ENCODE peak calls at places on chromosomes 3 and 15, in six cellular contexts. K, Z, J, U, E and H are unnamed samples.

GRCh38 chr3:67335813-67336212 is 318.6 kb downstream of the SUCLG2 start:
- DNase-seq in J (no peak), U (no peak), E (no peak), Z (no peak), K (peak; percentile 0), H (no peak)

GRCh38 chr3:154243353-154243752 is 80.9 kb downstream of the DHX36 start:
- DNase-seq in U (peak; percentile 34), E (no peak), Z (peak; percentile 70), K (peak; percentile 62), J (no peak), H (no peak)

GRCh38 chr3:95162794-95163193 is 1099.9 kb downstream of the NSUN3 start:
- DNase-seq in K (no peak), E (no peak), U (no peak), J (no peak), Z (no peak), H (no peak)

GRCh38 chr15:74613089-74613952 is 2.3 kb upstream of the CLK3 start:
- DNase-seq in J (no peak), Z (no peak), U (no peak), E (no peak), K (no peak), H (no peak)

GRCh38 chr3:8845641-8846040 is 76.2 kb upstream of the OXTR start:
- DNase-seq in Z (peak; percentile 79), E (no peak), U (no peak), K (peak; percentile 69), J (no peak), H (no peak)

GRCh38 chr15:35121611-35122359 is 36.7 kb upstream of the NANOGP8 start:
- DNase-seq in Z (no peak), J (no peak), K (no peak), U (no peak), E (no peak), H (no peak)

GRCh38 chr15:62464705-62465104 is 299.6 kb upstream of the C2CD4B start:
- DNase-seq in E (no peak), J (no peak), Z (peak; percentile 73), U (peak; percentile 61), K (peak; percentile 60), H (no peak)

GRCh38 chr15:70605606-70606410 is 157.6 kb downstream of the UACA start:
- DNase-seq in Z (peak; percentile 90), E (no peak), K (peak; percentile 85), J (no peak), U (peak; percentile 93), H (no peak)

GRCh38 chr3:98655666-98656065 is 62.3 kb upstream of the CPOX start:
- DNase-seq in U (peak; percentile 73), E (no peak), Z (peak; percentile 65), J (no peak), K (peak; percentile 60), H (no peak)

GRCh38 chr3:158106773-158107461 is 697 bp upstream of the SHOX2 start:
- DNase-seq in Z (no peak), K (no peak), J (no peak), E (no peak), U (no peak), H (no peak)

GRCh38 chr3:54132685-54133084 is 10.3 kb downstream of the CACNA2D3 start:
- DNase-seq in J (no peak), K (no peak), U (no peak), E (no peak), Z (no peak), H (no peak)

GRCh38 chr3:49759226-49759625 is 27.1 kb downstream of the IP6K1 start:
- DNase-seq in K (no peak), Z (no peak), J (no peak), E (no peak), U (peak; percentile 64), H (no peak)

GRCh38 chr15:57606048-57606447 is 14.3 kb downstream of the MYZAP start:
- DNase-seq in Z (no peak), J (no peak), U (no peak), K (no peak), E (no peak), H (no peak)

GRCh38 chr3:56469141-56469540 is 874 bp upstream of the ERC2 start:
- DNase-seq in K (no peak), E (no peak), U (peak; percentile 2), J (no peak), Z (no peak), H (no peak)

GRCh38 chr3:146502887-146503458 is 33.6 kb upstream of the PLSCR2 start:
- DNase-seq in E (no peak), J (no peak), K (peak; percentile 36), Z (peak; percentile 32), U (no peak), H (no peak)

GRCh38 chr15:57684491-57685184 is 21.9 kb upstream of the POLR2M start:
- DNase-seq in Z (no peak), J (no peak), K (no peak), U (no peak), E (no peak), H (no peak)

GRCh38 chr3:122810706-122811105 is 15.8 kb downstream of the SLC49A4 start:
- DNase-seq in J (no peak), U (no peak), E (no peak), K (no peak), Z (no peak), H (no peak)

GRCh38 chr3:174270841-174271240 is 588.3 kb upstream of the NAALADL2 start:
- DNase-seq in E (no peak), J (no peak), U (peak; percentile 68), Z (peak; percentile 77), K (peak; percentile 73), H (no peak)

GRCh38 chr15:98854496-98854895 is 153.1 kb downstream of the PGPEP1L start:
- DNase-seq in K (no peak), E (no peak), U (no peak), J (no peak), Z (no peak), H (no peak)

GRCh38 chr3:115671761-115672455 is 48.6 kb downstream of the GAP43 start:
- DNase-seq in Z (peak; percentile 43), U (no peak), J (no peak), K (peak; percentile 26), E (no peak), H (no peak)

GRCh38 chr3:42758126-42758525 is 14.9 kb downstream of the CCDC13 start:
- DNase-seq in K (no peak), J (no peak), Z (no peak), U (no peak), E (no peak), H (no peak)

GRCh38 chr3:39990532-39990931 is 181.1 kb downstream of the MYRIP start:
- DNase-seq in Z (peak; percentile 17), E (no peak), U (peak; percentile 69), J (peak; percentile 55), K (peak; percentile 12), H (peak; percentile 59)

GRCh38 chr3:100189444-100189964 is 71.3 kb upstream of the TBC1D23 start:
- DNase-seq in Z (no peak), U (no peak), E (no peak), K (peak; percentile 13), J (no peak), H (no peak)

GRCh38 chr3:178277605-178278004 is 258.6 kb upstream of the KCNMB2 start:
- DNase-seq in K (peak; percentile 75), E (no peak), Z (peak; percentile 77), J (no peak), U (peak; percentile 61), H (no peak)

GRCh38 chr3:99760602-99761001 is 57.1 kb upstream of the CMSS1 start:
- DNase-seq in K (peak; percentile 80), E (no peak), J (no peak), U (peak; percentile 59), Z (peak; percentile 87), H (no peak)

GRCh38 chr15:60110909-60111308 is 106.8 kb downstream of the FOXB1 start:
- DNase-seq in J (no peak), Z (no peak), U (no peak), E (no peak), K (no peak), H (no peak)

GRCh38 chr3:47976135-47976758 is 40.0 kb downstream of the MAP4 start:
- DNase-seq in U (no peak), J (no peak), K (no peak), E (no peak), Z (no peak), H (no peak)

GRCh38 chr15:66287461-66288055 is 5.8 kb upstream of the DIS3L start:
- DNase-seq in Z (no peak), J (no peak), K (no peak), U (peak; percentile 36), E (no peak), H (peak; percentile 7)

GRCh38 chr15:75723171-75723846 is 10.7 kb upstream of the CSPG4 start:
- DNase-seq in Z (no peak), K (no peak), U (no peak), E (no peak), J (no peak), H (no peak)

DNA sequence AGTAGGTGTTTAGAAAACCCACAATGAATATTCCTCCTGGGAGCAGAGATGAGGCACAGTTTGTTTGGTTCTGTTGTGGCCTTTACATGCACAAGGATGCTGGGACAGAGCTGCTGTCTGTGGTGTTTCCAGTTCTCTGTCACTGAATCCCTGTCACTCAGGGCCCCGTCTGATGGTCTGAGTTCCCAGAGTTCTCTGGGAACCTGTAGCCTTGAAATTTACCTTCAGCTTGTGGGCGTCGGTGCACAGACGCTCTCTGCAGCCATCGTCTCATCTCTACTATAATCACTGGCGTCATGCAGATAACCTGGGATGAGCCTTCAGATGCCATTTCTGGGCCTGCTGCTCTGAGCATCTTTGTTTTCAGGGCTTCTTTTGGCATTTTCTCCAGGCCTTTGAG is 81.9 kb downstream of the LRRK1 start:
- DNase-seq in K (no peak), Z (no peak), J (no peak), E (no peak), U (no peak), H (no peak)
- H3K36me3 ChIP-seq in K (no peaks in the 10 kb centered on the region), Z (no peaks in the 10 kb centered on the region), J (no peaks in the 10 kb centered on the region), E (no peaks in the 10 kb centered on the region), U (no peaks in the 10 kb centered on the region), H (no peaks in the 10 kb centered on the region)

GRCh38 chr15:63514533-63514943 is 10.1 kb downstream of the USP3 start:
- DNase-seq in E (no peak), K (peak; percentile 71), Z (peak; percentile 75), J (no peak), U (peak; percentile 83), H (no peak)
- H3K4me1 ChIP-seq in E (peaks cover 69% of the 10 kb centered on the region), K (peaks cover 21% of the 10 kb centered on the region), Z (peaks cover 11% of the 10 kb centered on the region), J (peaks cover 56% of the 10 kb centered on the region), U (peaks cover 38% of the 10 kb centered on the region), H (peaks cover 23% of the 10 kb centered on the region)

DNA sequence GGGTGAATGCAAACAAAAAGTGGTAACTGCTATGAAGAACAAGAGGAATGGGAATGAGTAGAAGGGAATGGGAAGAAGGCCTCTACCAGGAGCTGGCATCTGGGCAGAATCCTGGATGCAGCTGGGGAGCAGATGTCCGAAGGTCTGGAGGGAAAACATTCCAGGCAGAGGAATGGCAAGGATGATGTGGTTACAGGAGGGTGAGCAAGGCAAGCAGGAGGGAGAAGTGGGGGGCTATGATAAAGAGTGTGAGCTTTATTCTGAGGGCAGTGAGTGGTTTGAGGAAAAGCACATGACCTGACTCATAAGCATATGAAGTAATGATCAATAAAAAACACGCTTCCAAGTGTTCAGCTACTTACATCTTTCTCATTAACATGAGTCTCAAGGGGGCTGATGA is 17.1 kb downstream of the SKIC8 start:
- DNase-seq in Z (peak; percentile 34), U (no peak), J (no peak), K (peak; percentile 12), E (no peak), H (no peak)
- H3K36me3 ChIP-seq in Z (peaks cover 13% of the 10 kb centered on the region), U (peaks cover 12% of the 10 kb centered on the region), J (peaks cover 38% of the 10 kb centered on the region), K (peaks cover 27% of the 10 kb centered on the region), E (peaks cover 47% of the 10 kb centered on the region), H (no peaks in the 10 kb centered on the region)

DNA sequence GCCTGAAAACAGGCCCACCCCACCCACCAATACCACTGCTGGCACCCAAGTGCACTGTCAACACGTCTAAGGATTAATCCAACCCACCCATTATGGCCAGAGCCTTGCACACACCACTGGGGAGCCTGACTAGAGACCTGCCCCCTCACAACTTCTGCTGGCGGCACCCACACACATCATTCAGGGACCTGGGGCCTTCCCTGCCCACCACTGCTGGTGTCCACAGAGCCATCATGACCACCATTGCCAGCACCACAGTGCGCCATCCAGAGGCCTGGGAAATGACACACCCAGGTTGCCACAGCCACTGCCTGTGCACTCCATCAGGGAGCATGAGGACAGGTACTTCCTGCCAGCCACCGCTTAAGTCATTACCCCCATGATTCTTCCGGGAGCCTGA is 67.0 kb upstream of the IMPG2 start:
- DNase-seq in E (no peak), K (no peak), U (no peak), J (no peak), Z (no peak), H (no peak)
- H3K4me1 ChIP-seq in E (no peaks in the 10 kb centered on the region), K (no peaks in the 10 kb centered on the region), U (no peaks in the 10 kb centered on the region), J (no peaks in the 10 kb centered on the region), Z (no peaks in the 10 kb centered on the region), H (no peaks in the 10 kb centered on the region)